ENCODE peak calls at places on chromosomes 11 and 22, in five cellular contexts. D is endodermal cell, X is SK-N-SH, G is A673, L is fibroblast of the aortic adventitia. P is an unnamed sample.

GRCh38 chr22:48037618-48038017 is 1275.2 kb downstream of the TBC1D22A start:
- DNase-seq in X (no peak), L (no peak), D (no peak), G (no peak), P (no peak)

GRCh38 chr22:36853407-36854099 is 7.3 kb upstream of the NCF4 start:
- DNase-seq in G (peak; percentile 77), L (peak; percentile 32), X (peak; percentile 70), D (peak; percentile 97), P (peak; percentile 72)

GRCh38 chr11:8910662-8911039 is 338 bp upstream of the AKIP1 start:
- DNase-seq in L (no peak), G (no peak), X (no peak), D (no peak), P (no peak)

GRCh38 chr11:82663535-82663934 is 70.1 kb downstream of the FAM181B start:
- DNase-seq in X (no peak), D (no peak), G (no peak), L (no peak), P (no peak)

GRCh38 chr11:77215106-77215505 is 86.4 kb downstream of the GDPD4 start:
- DNase-seq in L (no peak), G (no peak), X (no peak), D (no peak), P (no peak)

GRCh38 chr22:19709063-19709769 is 5.1 kb upstream of the SEPTIN5 start:
- DNase-seq in G (no peak), X (peak; percentile 48), L (no peak), D (peak; percentile 50), P (no peak)

GRCh38 chr11:65425971-65426838 is 3.6 kb downstream of the NEAT1 start:
- DNase-seq in D (no peak), L (peak; percentile 85), X (no peak), G (peak; percentile 84), P (no peak)

GRCh38 chr11:69010964-69011623 is 2.0 kb downstream of the MRGPRF start:
- DNase-seq in X (peak; percentile 40), D (peak; percentile 90), L (peak; percentile 77), G (peak; percentile 82), P (peak; percentile 87)

GRCh38 chr22:48885919-48886305 is 941.8 kb downstream of the BRD1 start:
- DNase-seq in G (no peak), X (no peak), L (no peak), D (peak; percentile 30), P (no peak)

GRCh38 chr22:30298005-30298701 is 8.8 kb upstream of the CASTOR1 start:
- DNase-seq in G (no peak), D (no peak), L (no peak), X (no peak), P (no peak)

GRCh38 chr11:2096001-2096918 is 42.9 kb downstream of the IGF2 start:
- DNase-seq in X (no peak), D (no peak), G (no peak), L (peak; percentile 26), P (no peak)

GRCh38 chr11:75820636-75821035 is 5.6 kb downstream of the UVRAG start:
- DNase-seq in L (peak; percentile 39), D (no peak), G (no peak), X (no peak), P (no peak)

GRCh38 chr11:118572914-118573550 is 823 bp downstream of the ARCN1 start:
- DNase-seq in D (peak; percentile 50), G (peak; percentile 37), X (peak; percentile 22), L (peak; percentile 57), P (no peak)

GRCh38 chr11:80204021-80204420 is 763.2 kb upstream of the TENM4 start:
- DNase-seq in G (no peak), D (no peak), L (no peak), X (no peak), P (no peak)

GRCh38 chr11:94196363-94196762 is 67.7 kb downstream of the PANX1 start:
- DNase-seq in L (peak; percentile 39), G (no peak), X (no peak), D (no peak), P (no peak)

GRCh38 chr11:74756571-74756970 is 7.9 kb downstream of the RNF169 start:
- DNase-seq in D (no peak), L (no peak), G (no peak), X (no peak), P (no peak)

GRCh38 chr11:45930031-45930794 is 7.8 kb downstream of the LARGE2 start:
- DNase-seq in X (peak; percentile 39), L (no peak), G (no peak), D (no peak), P (no peak)

GRCh38 chr11:5611627-5612026 is 13.2 kb upstream of the TRIM34 start:
- DNase-seq in L (no peak), X (no peak), D (no peak), G (no peak), P (no peak)

DNA sequence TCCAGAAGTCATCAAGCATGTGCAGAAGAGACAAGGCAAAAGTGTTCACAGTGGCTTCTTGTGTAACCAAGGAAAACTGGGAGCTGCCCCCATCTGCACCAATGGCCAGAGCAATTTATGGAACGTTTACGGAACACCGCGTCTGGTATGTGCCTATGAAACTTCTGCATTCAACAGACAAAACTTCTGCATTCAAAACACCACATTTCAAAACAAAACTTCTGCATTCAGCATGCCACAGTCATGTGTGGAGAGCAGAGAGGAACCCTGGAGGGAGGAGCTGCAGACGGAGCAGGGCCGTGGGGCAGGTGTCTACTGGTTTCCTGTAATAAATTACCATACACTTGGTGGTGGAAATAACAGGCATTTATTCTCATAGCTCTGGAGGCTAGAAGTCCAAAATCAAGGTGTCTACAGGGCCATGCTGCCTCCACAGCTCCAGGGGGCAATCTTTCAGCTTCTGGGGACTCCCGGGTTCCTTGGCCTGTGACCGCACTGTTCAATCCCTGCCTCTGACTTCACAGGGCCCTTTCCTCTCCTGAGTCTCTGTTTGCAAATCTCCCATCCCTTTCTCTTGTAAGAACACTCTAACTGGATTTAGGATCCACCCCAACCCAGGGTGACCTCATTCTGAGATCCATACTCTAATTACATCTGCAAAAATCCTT is 32.2 kb downstream of the RPL3 start:
- DNase-seq in X (no peak), G (no peak), L (no peak), D (no peak), P (no peak)
- TF ChIP-seq CTCF in X (no peak), G (no peak), L (no peak), D (peak; percentile 14), P (no peak)

GRCh38 chr11:33630936-33631748 is 69.5 kb downstream of the C11orf91 start:
- DNase-seq in X (no peak), G (no peak), D (no peak), L (no peak), P (no peak)
- TF ChIP-seq CTCF in X (peak; percentile 19), G (no peak), D (peak; percentile 38), L (no peak), P (no peak)

DNA sequence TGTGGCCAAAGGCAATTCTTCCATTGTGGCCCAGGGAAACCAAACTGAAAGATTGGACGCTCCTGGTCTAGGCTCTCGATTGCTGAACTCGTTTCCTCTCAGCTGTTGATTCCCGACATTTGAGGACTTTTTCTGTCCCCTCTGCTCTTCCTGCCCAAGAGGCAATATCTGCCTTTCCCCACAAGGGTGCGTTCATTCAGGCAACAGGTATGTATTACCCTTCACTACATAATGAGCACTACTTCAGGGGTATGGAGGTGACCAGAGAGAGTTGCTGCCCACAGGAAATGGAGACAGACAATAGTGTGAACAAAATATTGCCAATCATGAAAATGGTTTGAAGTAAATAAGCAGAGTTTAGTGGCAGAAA is 8.2 kb downstream of the PTH start:
- DNase-seq in X (no peak), G (no peak), D (peak; percentile 81), L (peak; percentile 12), P (no peak)
- TF ChIP-seq CTCF in X (no peak), G (peak; percentile 44), D (peak; percentile 66), L (peak; percentile 47), P (no peak)

GRCh38 chr11:44760917-44761545 is 34.3 kb downstream of the TSPAN18 start:
- DNase-seq in G (peak; percentile 93), L (peak; percentile 91), X (peak; percentile 54), D (peak; percentile 90), P (no peak)
- TF ChIP-seq CTCF in G (no peak), L (no peak), X (peak; percentile 16), D (peak; percentile 80), P (no peak)